ENCODE peak calls at places on chromosomes 7 and 10, in seven cellular contexts. G is T follicular helper cell; X is upper lobe of right lung; O is HEK293T; J is CD4-positive, CD25-positive, alpha-beta regulatory T cell; R is dorsolateral prefrontal cortex; N is choroid plexus epithelial cell. I is an unnamed sample.

GRCh38 chr10:109846832-109847231 is 76.5 kb downstream of the XPNPEP1 start:
- DNase-seq in J (no peak), X (no peak), O (no peak), R (no peak), N (no peak), G (no peak), I (no peak)

GRCh38 chr10:69468771-69469129 is 17.5 kb downstream of the TSPAN15 start:
- DNase-seq in G (no peak), J (no peak), R (no peak), X (no peak), N (no peak), O (no peak), I (no peak)

GRCh38 chr10:102595293-102595692 is 49.0 kb upstream of the TRIM8 start:
- DNase-seq in N (no peak), O (no peak), J (no peak), R (peak; percentile 42), X (no peak), G (no peak), I (no peak)

GRCh38 chr10:79422178-79422892 is 23.1 kb downstream of the ZCCHC24 start:
- DNase-seq in N (peak; percentile 95), J (no peak), R (no peak), X (no peak), O (no peak), G (no peak), I (no peak)

GRCh38 chr10:14519785-14520184 is 189.1 kb upstream of the FRMD4A start:
- DNase-seq in G (no peak), N (no peak), O (no peak), X (no peak), R (no peak), J (no peak), I (no peak)

GRCh38 chr10:74047871-74048270 is 50.0 kb downstream of the VCL start:
- DNase-seq in G (no peak), J (no peak), N (peak; percentile 77), X (no peak), O (peak; percentile 19), R (no peak), I (no peak)

GRCh38 chr10:48885376-48885775 is 54.3 kb downstream of the LRRC18 start:
- DNase-seq in G (no peak), J (no peak), R (peak; percentile 26), X (no peak), N (peak; percentile 39), O (peak; percentile 54), I (peak; percentile 60)

GRCh38 chr7:107534139-107534538 is 29.6 kb downstream of the COG5 start:
- DNase-seq in G (no peak), O (no peak), N (no peak), X (no peak), J (no peak), R (no peak), I (no peak)

I was measured in glutamatergic neuron.